ENCODE peak calls at places on chromosomes 13 and 19, in six cellular contexts. N, R, J, H, Z and V are unnamed samples.

GRCh38 chr19:29810504-29810871 is 1.3 kb upstream of the CCNE1 start:
- DNase-seq in J (peak), R (peak), N (no peak), H (peak), Z (no peak), V (peak)

GRCh38 chr13:20465218-20465879 is 60.3 kb downstream of the CRYL1 start:
- DNase-seq in R (peak), H (peak), N (no peak), Z (no peak), J (peak), V (no peak)

GRCh38 chr13:41428155-41428554 is 29.2 kb upstream of the RGCC start:
- DNase-seq in R (peak), J (no peak), H (peak), Z (no peak), N (no peak), V (no peak)

GRCh38 chr19:35545855-35546381 is 492 bp downstream of the TMEM147 start:
- DNase-seq in J (peak), N (no peak), H (peak), R (peak), Z (peak), V (peak)

GRCh38 chr19:44552324-44552723 is 22.8 kb upstream of the CEACAM20 start:
- DNase-seq in N (no peak), H (peak), Z (peak), R (peak), J (peak), V (peak)

GRCh38 chr19:46868444-46868843 is 7.6 kb downstream of the ARHGAP35 start:
- DNase-seq in H (no peak), J (no peak), Z (no peak), R (no peak), N (no peak), V (no peak)

GRCh38 chr13:93558637-93559036 is 332.0 kb downstream of the GPC6 start:
- DNase-seq in J (no peak), N (no peak), H (no peak), R (no peak), Z (no peak), V (no peak)

GRCh38 chr13:38538412-38538811 is 148.5 kb upstream of the FREM2 start:
- DNase-seq in H (no peak), R (no peak), J (no peak), N (no peak), Z (no peak), V (no peak)

GRCh38 chr13:51731759-51732158 is 72.2 kb downstream of the DHRS12 start:
- DNase-seq in N (no peak), J (no peak), H (peak), R (no peak), Z (peak), V (no peak)

GRCh38 chr13:88257706-88258105 is 586.5 kb downstream of the SLITRK5 start:
- DNase-seq in J (no peak), N (no peak), Z (no peak), H (no peak), R (no peak), V (no peak)

GRCh38 chr19:45864629-45865082 is 530 bp downstream of the FOXA3 start:
- DNase-seq in J (no peak), H (no peak), Z (no peak), N (no peak), R (no peak), V (no peak)

GRCh38 chr13:113209336-113209879 is at the start of gene CUL4A:
- DNase-seq in R (peak), H (peak), Z (peak), J (peak), N (peak), V (peak)

GRCh38 chr13:112326821-112327370 is 49.3 kb upstream of the SPACA7 start:
- DNase-seq in N (no peak), Z (no peak), R (no peak), J (no peak), H (no peak), V (no peak)

GRCh38 chr19:50557009-50557613 is 11.1 kb downstream of the LRRC4B start:
- DNase-seq in R (no peak), Z (no peak), H (no peak), J (no peak), N (no peak), V (peak)

GRCh38 chr13:94542917-94543316 is 53.0 kb downstream of the TGDS start:
- DNase-seq in J (no peak), N (no peak), R (no peak), Z (no peak), H (no peak), V (no peak)

GRCh38 chr13:99067160-99067985 is 89.5 kb upstream of the DOCK9 start:
- DNase-seq in H (peak), Z (no peak), R (no peak), N (no peak), J (peak), V (peak)

GRCh38 chr19:3931041-3931440 is 1.8 kb upstream of the NMRK2 start:
- DNase-seq in N (no peak), Z (no peak), R (no peak), J (peak), H (no peak), V (no peak)

GRCh38 chr19:32603961-32604360 is 23.0 kb downstream of the PDCD5 start:
- DNase-seq in N (no peak), Z (no peak), R (no peak), J (no peak), H (no peak), V (no peak)